ENCODE peak calls at places on chromosome 18, in nine cellular contexts. V is coronary artery; F is pons; A is HTR-8/SVneo; T is fibroblast of the conjunctiva; G is COR-L47; J is endothelial cell of umbilical vein; Q is stimulated activated CD4-positive, alpha-beta T cell treated with anti-CD3 and anti-CD28 coated beads, Interleukin-12 subunit alpha, Interleukin-12 subunit beta, amount 100 ng/mL, for 48 hours; Y is GM03348. L is an unnamed sample.

GRCh38 chr18:6521804-6522418 is 107.2 kb upstream of the L3MBTL4 start:
- DNase-seq in A (no peak), F (no peak), J (peak; percentile 52), T (peak; percentile 41), V (no peak), Q (peak; percentile 6), G (peak; percentile 60), Y (peak; percentile 27), L (peak; percentile 43)

GRCh38 chr18:34153711-34154110 is 71.0 kb downstream of the NOL4 start:
- DNase-seq in Q (no peak), V (no peak), G (peak; percentile 77), Y (peak; percentile 8), T (no peak), A (peak; percentile 0), J (peak; percentile 21), F (no peak), L (no peak)

GRCh38 chr18:3478262-3478978 is 28.4 kb downstream of the TGIF1 start:
- DNase-seq in J (peak; percentile 22), G (no peak), T (peak; percentile 14), A (no peak), F (no peak), Y (peak; percentile 41), Q (no peak), V (no peak), L (no peak)

GRCh38 chr18:45667056-45667455 is 51.8 kb downstream of the SLC14A2 start:
- DNase-seq in V (no peak), Q (no peak), A (no peak), G (no peak), T (no peak), J (no peak), F (no peak), Y (no peak), L (no peak)

GRCh38 chr18:80033181-80034067 is 810 bp upstream of the RBFA start:
- DNase-seq in V (peak; percentile 96), F (peak; percentile 15), Q (peak; percentile 22), T (no peak), G (no peak), A (peak; percentile 68), J (no peak), Y (no peak), L (peak; percentile 27)

GRCh38 chr18:12031836-12032235 is 50.5 kb downstream of the IMPA2 start:
- DNase-seq in A (no peak), Q (no peak), V (peak; percentile 69), Y (peak; percentile 77), F (no peak), T (peak; percentile 36), J (no peak), G (no peak), L (no peak)

GRCh38 chr18:55522011-55522410 is 66.0 kb downstream of the TCF4 start:
- DNase-seq in J (no peak), A (no peak), Y (no peak), V (no peak), F (peak; percentile 64), G (no peak), T (no peak), Q (peak; percentile 16), L (no peak)

GRCh38 chr18:55470826-55471225 is 117.2 kb downstream of the TCF4 start:
- DNase-seq in T (no peak), A (no peak), Y (no peak), Q (no peak), J (no peak), G (no peak), F (no peak), V (no peak), L (no peak)

GRCh38 chr18:76923485-76924085 is 101.2 kb downstream of the ZNF236 start:
- DNase-seq in F (no peak), G (peak; percentile 34), J (peak; percentile 13), T (no peak), Y (no peak), Q (no peak), V (no peak), A (peak; percentile 5), L (peak; percentile 28)

GRCh38 chr18:22643731-22644130 is 226.0 kb upstream of the CTAGE1 start:
- DNase-seq in V (no peak), T (no peak), F (no peak), G (no peak), A (no peak), Q (no peak), J (no peak), Y (peak; percentile 17), L (no peak)

GRCh38 chr18:31977270-31977872 is 34.4 kb upstream of the TRAPPC8 start:
- DNase-seq in Y (peak; percentile 45), A (no peak), G (peak; percentile 61), Q (peak; percentile 45), V (no peak), J (peak; percentile 48), F (peak; percentile 82), T (peak; percentile 33), L (peak; percentile 38)

GRCh38 chr18:73766915-73767314 is 380.7 kb downstream of the FBXO15 start:
- DNase-seq in A (no peak), V (no peak), G (no peak), J (no peak), F (no peak), Q (no peak), Y (no peak), T (no peak), L (no peak)

GRCh38 chr18:44518091-44518490 is 162.6 kb upstream of the SETBP1 start:
- DNase-seq in F (no peak), T (no peak), J (no peak), Q (no peak), A (no peak), Y (no peak), V (no peak), G (no peak), L (no peak)

GRCh38 chr18:76494541-76495403 is at the start of gene ZNF516:
- DNase-seq in T (no peak), F (no peak), Y (peak; percentile 43), G (peak; percentile 72), Q (no peak), A (no peak), V (no peak), J (no peak), L (peak; percentile 29)

GRCh38 chr18:75489493-75490190 is 62.1 kb upstream of the SMIM21 start:
- DNase-seq in G (no peak), J (no peak), A (peak; percentile 20), F (no peak), Y (peak; percentile 82), T (peak; percentile 87), Q (no peak), V (no peak), L (no peak)

GRCh38 chr18:60389314-60389713 is 16.7 kb upstream of the MC4R start:
- DNase-seq in F (no peak), Y (no peak), V (no peak), Q (no peak), G (no peak), A (no peak), T (no peak), J (no peak), L (no peak)

GRCh38 chr18:52254367-52254766 is 85.6 kb upstream of the DCC start:
- DNase-seq in J (no peak), A (no peak), F (no peak), Y (no peak), V (no peak), G (no peak), T (no peak), Q (no peak), L (no peak)

GRCh38 chr18:74388227-74388626 is 68.9 kb downstream of the DIPK1C start:
- DNase-seq in V (no peak), F (no peak), Y (no peak), Q (no peak), J (no peak), T (no peak), G (peak; percentile 73), A (no peak), L (no peak)

GRCh38 chr18:32372381-32373061 is 98.2 kb downstream of the GAREM1 start:
- DNase-seq in G (peak; percentile 94), A (no peak), J (no peak), T (no peak), F (no peak), V (no peak), Y (no peak), Q (no peak), L (no peak)

GRCh38 chr18:51803029-51803428 is 537.0 kb upstream of the DCC start:
- DNase-seq in Q (no peak), Y (no peak), J (no peak), G (no peak), V (no peak), F (no peak), A (no peak), T (no peak), L (no peak)

GRCh38 chr18:61167902-61168301 is 165.3 kb upstream of the CDH20 start:
- DNase-seq in G (no peak), Q (no peak), V (no peak), J (no peak), A (no peak), F (no peak), T (no peak), Y (no peak), L (no peak)

GRCh38 chr18:47168913-47169312 is 7.3 kb downstream of the IER3IP1 start:
- DNase-seq in Y (no peak), V (no peak), Q (no peak), A (no peak), F (no peak), T (no peak), J (no peak), G (no peak), L (no peak)

GRCh38 chr18:24991661-24992060 is 360.3 kb downstream of the ZNF521 start:
- DNase-seq in A (no peak), Y (no peak), Q (no peak), G (no peak), V (no peak), J (no peak), T (no peak), F (no peak), L (no peak)

GRCh38 chr18:75070625-75071483 is 138.1 kb downstream of the PTGR3 start:
- DNase-seq in J (peak; percentile 94), Q (peak; percentile 58), Y (peak; percentile 70), G (peak; percentile 77), T (peak; percentile 21), F (peak; percentile 58), A (peak; percentile 40), V (no peak), L (peak; percentile 92)

GRCh38 chr18:23191952-23192662 is 56.8 kb downstream of the CABLES1 start:
- DNase-seq in G (peak; percentile 28), Y (peak; percentile 49), J (peak; percentile 92), Q (no peak), F (peak; percentile 56), A (peak; percentile 66), T (peak; percentile 17), V (no peak), L (peak; percentile 92)

L was measured in dermis microvascular lymphatic vessel endothelial cell.